ENCODE peak calls at places on chromosome 5, in eight cellular contexts. D is HCT116, J is endothelial cell, A is mesothelial cell of epicardium, T is heart left ventricle, K is GM23338, R is PC-9, L is PC-3. F is an unnamed sample.

GRCh38 chr5:134247825-134248224 is 22.0 kb upstream of the PPP2CA start:
- DNase-seq in J (no peak), K (peak), L (no peak), D (no peak), R (no peak), T (no peak), A (no peak), F (no peak)

GRCh38 chr5:75463726-75464125 is 47.7 kb downstream of the CERT1 start:
- DNase-seq in A (no peak), J (no peak), R (peak), T (no peak), D (no peak), K (no peak), L (peak), F (no peak)

GRCh38 chr5:117486879-117487391 is 912.3 kb upstream of the SEMA6A start:
- DNase-seq in K (no peak), A (no peak), R (no peak), J (no peak), L (no peak), D (peak), T (no peak), F (no peak)

GRCh38 chr5:174827521-174827920 is 103.1 kb downstream of the MSX2 start:
- DNase-seq in J (no peak), D (no peak), R (no peak), L (no peak), A (no peak), K (no peak), T (no peak), F (no peak)

GRCh38 chr5:133854554-133854953 is 113.9 kb downstream of the C5orf15 start:
- DNase-seq in L (no peak), R (no peak), D (no peak), T (no peak), J (no peak), K (no peak), A (peak), F (no peak)

GRCh38 chr5:3595102-3595961 is at the start of gene IRX1:
- DNase-seq in J (no peak), K (peak), R (no peak), L (no peak), A (peak), D (no peak), T (no peak), F (no peak)

GRCh38 chr5:21142791-21143190 is 1154.8 kb upstream of the CDH18 start:
- DNase-seq in L (no peak), J (no peak), T (no peak), A (no peak), K (no peak), R (no peak), D (no peak), F (no peak)

GRCh38 chr5:123287881-123288280 is 135.3 kb downstream of the CEP120 start:
- DNase-seq in T (no peak), D (no peak), A (no peak), L (no peak), K (no peak), R (no peak), J (no peak), F (no peak)

GRCh38 chr5:171840066-171840465 is 54.4 kb downstream of the SMIM23 start:
- DNase-seq in K (peak), T (no peak), J (no peak), D (no peak), A (no peak), L (no peak), R (no peak), F (no peak)

GRCh38 chr5:177370488-177371119 is 12.9 kb downstream of the RGS14 start:
- DNase-seq in J (peak), A (peak), K (peak), D (peak), T (peak), L (peak), R (peak), F (peak)

GRCh38 chr5:161230222-161230621 is 316.3 kb downstream of the GABRB2 start:
- DNase-seq in K (peak), L (no peak), D (no peak), J (no peak), T (no peak), A (no peak), R (no peak), F (no peak)

GRCh38 chr5:886716-887325 is 5.8 kb downstream of the BRD9 start:
- DNase-seq in D (no peak), J (no peak), R (no peak), K (no peak), L (no peak), T (no peak), A (no peak), F (no peak)

GRCh38 chr5:111628901-111629300 is 116.6 kb upstream of the STARD4 start:
- DNase-seq in J (no peak), L (no peak), T (no peak), R (no peak), A (no peak), K (no peak), D (no peak), F (no peak)

GRCh38 chr5:16726538-16726946 is 109.7 kb upstream of the RETREG1 start:
- DNase-seq in K (no peak), T (peak), R (no peak), L (peak), A (no peak), D (no peak), J (peak), F (no peak)

GRCh38 chr5:176501333-176501732 is 35.9 kb downstream of the RNF44 start:
- DNase-seq in A (no peak), J (no peak), R (peak), K (no peak), T (no peak), L (peak), D (no peak), F (no peak)

GRCh38 chr5:149224282-149224681 is 47.4 kb upstream of the AFAP1L1 start:
- DNase-seq in R (no peak), L (no peak), A (no peak), K (no peak), T (peak), J (no peak), D (no peak), F (no peak)

GRCh38 chr5:151448038-151448985 is 909 bp downstream of the SLC36A1 start:
- DNase-seq in J (peak), A (peak), K (peak), D (no peak), T (no peak), L (peak), R (peak), F (peak)

GRCh38 chr5:158563774-158564390 is 535.8 kb downstream of the EBF1 start:
- DNase-seq in K (no peak), A (no peak), T (no peak), R (no peak), J (no peak), D (no peak), L (no peak), F (no peak)

GRCh38 chr5:176985516-176985915 is 21.1 kb downstream of the UIMC1 start:
- DNase-seq in L (no peak), R (no peak), A (no peak), D (no peak), T (no peak), K (no peak), J (no peak), F (no peak)

GRCh38 chr5:126492939-126493338 is 69.7 kb downstream of the GRAMD2B start:
- DNase-seq in T (no peak), R (no peak), D (no peak), L (peak), J (no peak), A (no peak), K (peak), F (no peak)

GRCh38 chr5:112156211-112156610 is 262.9 kb downstream of the EPB41L4A start:
- DNase-seq in L (no peak), T (no peak), D (no peak), K (no peak), R (no peak), J (no peak), A (no peak), F (no peak)

GRCh38 chr5:83474986-83475385 is 3.4 kb downstream of the VCAN start:
- DNase-seq in A (no peak), D (no peak), J (no peak), T (no peak), K (peak), L (peak), R (no peak), F (no peak)

DNA sequence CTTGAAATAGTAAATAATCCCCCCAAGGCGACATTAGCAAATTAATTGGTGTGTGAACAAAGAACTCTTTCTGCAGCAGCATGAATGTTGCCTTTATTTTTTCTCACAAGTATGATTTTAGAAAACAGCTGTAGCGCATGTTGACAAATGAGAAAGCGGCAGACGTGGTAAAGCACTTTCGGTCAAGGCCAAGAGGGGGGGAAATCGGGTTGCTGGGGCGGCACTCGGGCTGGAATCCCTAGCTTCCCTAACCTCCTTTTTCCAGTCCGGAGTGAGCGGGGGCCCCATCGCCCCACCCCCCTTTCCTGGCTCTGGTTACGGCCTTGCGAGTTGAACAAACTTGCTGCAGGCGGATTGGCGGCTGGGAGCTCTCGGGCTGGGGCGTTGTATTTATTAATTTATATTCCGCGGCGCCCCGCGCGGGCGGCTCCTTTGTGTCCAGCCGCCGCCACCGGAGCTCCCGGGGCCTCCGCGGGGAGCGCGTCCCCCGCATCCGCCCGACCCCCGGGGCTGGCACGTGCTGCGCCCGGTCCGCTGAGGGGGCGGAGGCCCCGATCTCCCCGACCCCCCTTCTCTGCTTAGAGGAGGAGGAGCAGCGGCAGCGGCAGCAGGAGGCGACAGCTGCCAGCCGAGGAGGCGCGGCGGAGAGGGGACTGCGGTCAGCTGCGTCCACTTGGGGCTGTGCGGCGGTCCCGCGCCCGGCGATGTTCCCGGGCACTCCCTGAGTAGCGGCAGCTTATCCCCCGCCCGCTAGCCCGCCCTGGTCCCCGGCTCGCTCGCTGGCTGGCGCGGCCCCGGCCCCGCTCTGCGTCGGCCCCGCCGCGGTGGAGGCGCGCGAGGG is at the start of gene RHOBTB3:
- DNase-seq in L (peak), K (peak), T (peak), A (peak), J (peak), D (peak), R (peak), F (peak)
- TF ChIP-seq CTCF in L (no peak), K (no peak), T (no peak), A (no peak), J (no peak), D (no peak), R (no peak), F (no peak)

GRCh38 chr5:99099691-99100090 is 170.9 kb upstream of the CHD1 start:
- DNase-seq in D (no peak), R (no peak), J (no peak), K (no peak), T (no peak), A (no peak), L (no peak), F (no peak)

GRCh38 chr5:99105216-99105615 is 176.4 kb upstream of the CHD1 start:
- DNase-seq in L (peak), K (no peak), T (no peak), R (no peak), D (no peak), A (no peak), J (no peak), F (no peak)

GRCh38 chr5:99102073-99102697 is 173.4 kb upstream of the CHD1 start:
- DNase-seq in J (no peak), A (no peak), L (no peak), K (no peak), D (no peak), R (no peak), T (no peak), F (no peak)

DNA sequence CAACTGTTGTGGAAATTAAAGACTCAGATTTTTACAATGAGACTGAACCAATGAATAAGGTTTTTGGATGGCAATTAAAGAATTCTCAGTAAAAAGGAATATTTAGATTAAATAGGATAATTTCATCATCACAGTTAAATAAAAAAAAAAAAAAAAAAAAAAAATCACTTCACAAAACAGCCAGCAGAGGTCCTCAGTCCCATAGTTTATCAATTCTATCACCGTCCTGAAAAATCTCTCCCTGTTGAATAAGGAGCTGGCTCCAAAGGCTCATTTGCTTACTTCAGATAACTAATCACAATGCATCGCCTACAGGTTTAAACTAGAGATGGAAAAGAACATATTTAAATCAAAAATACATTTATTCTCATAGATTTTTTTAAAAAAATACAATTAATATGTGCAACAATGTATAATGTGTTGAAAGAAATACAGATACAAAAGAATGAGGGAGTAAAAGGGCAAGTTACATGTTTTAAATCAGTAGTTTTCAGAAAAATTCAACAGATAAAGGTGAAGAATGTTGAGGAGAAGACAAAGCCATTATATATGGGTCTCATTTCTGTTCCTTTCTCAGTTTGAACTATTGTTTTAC is 175.8 kb upstream of the CHD1 start:
- DNase-seq in L (peak), A (no peak), T (no peak), K (peak), D (peak), R (no peak), J (no peak), F (no peak)
- TF ChIP-seq CTCF in L (peak), A (peak), T (peak), K (peak), D (peak), R (peak), J (peak), F (peak)

GRCh38 chr5:15375557-15375956 is 124.4 kb upstream of the FBXL7 start:
- DNase-seq in A (no peak), L (no peak), J (no peak), D (no peak), R (no peak), K (no peak), T (no peak), F (no peak)

GRCh38 chr5:15376803-15377202 is 123.2 kb upstream of the FBXL7 start:
- DNase-seq in L (no peak), R (no peak), D (no peak), T (no peak), K (no peak), J (no peak), A (no peak), F (no peak)

GRCh38 chr5:15377573-15378340 is 122.2 kb upstream of the FBXL7 start:
- DNase-seq in K (no peak), L (no peak), A (no peak), R (no peak), J (no peak), D (no peak), T (no peak), F (no peak)

GRCh38 chr5:15374886-15375285 is 125.1 kb upstream of the FBXL7 start:
- DNase-seq in D (no peak), A (no peak), L (no peak), J (no peak), R (no peak), K (no peak), T (no peak), F (no peak)

DNA sequence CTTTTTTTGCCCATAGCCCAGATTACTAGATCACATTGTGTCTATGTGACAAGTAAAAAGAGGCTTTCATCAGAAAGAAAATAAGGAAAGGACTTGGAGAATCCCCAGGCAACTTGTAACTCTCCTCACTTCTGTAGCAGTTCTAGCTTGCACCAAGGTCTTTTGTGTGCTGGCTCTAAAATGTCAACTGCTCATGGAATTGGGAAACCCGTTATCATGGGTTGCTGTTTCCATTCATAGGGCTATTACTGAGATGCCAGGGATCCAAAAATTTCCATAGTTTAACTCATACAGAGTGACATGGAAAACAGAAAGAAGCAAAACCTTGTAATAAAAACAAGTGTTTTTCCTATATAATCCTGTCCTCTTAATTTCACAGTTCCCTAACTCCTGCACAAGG is 123.9 kb upstream of the FBXL7 start:
- DNase-seq in K (no peak), D (no peak), L (no peak), T (no peak), R (no peak), A (no peak), J (no peak), F (no peak)
- TF ChIP-seq CTCF in K (no peak), D (no peak), L (no peak), T (no peak), R (no peak), A (no peak), J (no peak), F (no peak)

DNA sequence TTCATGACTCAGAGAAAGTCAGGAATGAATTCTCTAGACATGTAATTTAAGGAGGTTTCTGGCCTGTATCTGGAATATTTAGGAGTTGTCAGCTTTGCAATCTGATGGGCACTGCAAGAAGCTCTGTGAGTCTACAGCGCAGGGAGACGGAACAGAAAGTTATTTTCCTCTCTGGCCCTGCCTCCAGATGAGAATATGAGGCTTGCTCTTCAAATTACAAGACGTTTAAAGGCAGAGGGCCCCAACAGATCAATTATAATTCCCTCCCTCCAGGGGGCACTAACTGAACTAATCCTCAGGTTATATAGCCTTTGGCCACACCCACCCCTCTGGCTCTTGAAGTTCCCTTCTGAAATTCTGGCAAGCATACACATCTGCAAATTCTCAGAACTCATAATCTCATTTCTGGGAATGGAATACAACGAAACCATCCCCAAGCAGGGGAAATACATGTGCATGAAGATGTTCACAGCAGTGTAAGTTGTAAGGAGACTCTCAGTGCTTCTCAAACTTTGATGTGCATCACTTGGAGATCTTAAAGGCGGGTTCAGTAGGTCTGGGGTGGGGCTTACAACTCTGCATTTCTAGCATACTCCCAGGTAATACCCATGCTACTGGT is 307.6 kb downstream of the CWC27 start:
- DNase-seq in R (no peak), K (peak), A (no peak), T (peak), D (peak), J (peak), L (peak), F (no peak)
- TF ChIP-seq CTCF in R (peak), K (peak), A (no peak), T (peak), D (no peak), J (peak), L (peak), F (peak)

DNA sequence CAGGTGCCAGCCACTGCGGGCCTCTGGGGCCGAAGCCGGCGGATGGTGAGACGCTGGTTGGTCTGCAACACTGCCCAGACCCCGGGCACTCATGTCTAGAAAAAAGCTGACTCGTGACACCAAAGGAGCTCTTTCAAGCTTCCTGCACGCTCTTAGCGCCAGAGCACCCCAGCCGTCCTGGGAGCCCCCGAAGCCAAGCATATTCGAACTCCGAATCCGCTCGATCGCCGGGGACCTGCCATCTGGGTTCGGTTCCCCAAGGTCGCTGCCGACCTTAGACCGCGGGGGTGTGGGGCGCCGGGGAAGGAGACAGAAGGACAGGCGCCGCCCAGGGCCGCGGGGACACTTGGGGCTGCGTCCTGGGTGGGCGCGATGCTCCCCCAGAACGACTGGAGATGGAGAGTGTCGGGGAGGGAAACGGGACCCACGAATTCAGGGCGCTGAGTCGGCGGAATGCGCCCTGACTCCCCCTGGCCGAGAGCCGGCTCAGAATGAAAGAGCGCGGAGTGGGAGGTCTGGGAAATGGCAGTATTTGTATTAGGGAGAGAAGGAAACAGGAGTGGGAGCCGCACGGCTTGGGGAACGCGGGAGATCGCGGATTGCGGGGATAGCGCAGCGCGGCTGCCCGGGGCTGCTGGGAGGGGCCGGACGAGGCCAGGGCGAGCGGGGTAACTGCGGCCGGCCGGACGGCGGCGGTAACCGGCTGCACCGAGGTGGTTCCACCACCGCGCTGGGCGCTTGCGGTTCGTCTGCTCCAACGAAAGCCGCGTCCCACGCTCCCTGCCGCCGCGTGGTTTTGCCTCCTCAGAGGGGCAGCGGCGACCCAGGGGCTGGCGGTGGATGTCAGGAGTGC is 20.1 kb upstream of the MARCHF6 start:
- DNase-seq in R (no peak), L (peak), D (no peak), A (peak), K (peak), T (peak), J (peak), F (peak)
- TF ChIP-seq CTCF in R (no peak), L (no peak), D (no peak), A (no peak), K (peak), T (no peak), J (no peak), F (peak)